ENCODE peak calls at places on chromosomes 2 and 18, in nine cellular contexts. E, C, O, Z, V, X, B, S and W are unnamed samples.

GRCh38 chr2:222433381-222434173 is 9.2 kb downstream of the SGPP2 start:
- DNase-seq in E (no peak), C (no peak), O (no peak), Z (peak), V (no peak), X (no peak), B (no peak), S (no peak), W (no peak)

GRCh38 chr2:186780701-186781316 is 68.2 kb downstream of the ZSWIM2 start:
- DNase-seq in E (peak), C (peak), O (no peak), Z (peak), V (peak), X (no peak), B (no peak), S (no peak), W (peak)

GRCh38 chr18:69365658-69366057 is 35.0 kb upstream of the DOK6 start:
- DNase-seq in E (no peak), C (no peak), O (no peak), Z (no peak), V (no peak), X (no peak), B (no peak), S (no peak), W (no peak)

GRCh38 chr18:57771626-57772025 is 31.5 kb downstream of the ATP8B1 start:
- DNase-seq in E (peak), C (no peak), O (no peak), Z (no peak), V (no peak), X (no peak), B (no peak), S (no peak), W (no peak)

GRCh38 chr2:19456695-19457094 is 98.3 kb upstream of the OSR1 start:
- DNase-seq in E (no peak), C (no peak), O (no peak), Z (no peak), V (no peak), X (no peak), B (no peak), S (no peak), W (no peak)

GRCh38 chr2:24568492-24568891 is 77.4 kb downstream of the NCOA1 start:
- DNase-seq in E (no peak), C (no peak), O (no peak), Z (no peak), V (no peak), X (no peak), B (no peak), S (no peak), W (no peak)

GRCh38 chr2:107687087-107687486 is 139.6 kb upstream of the RGPD4 start:
- DNase-seq in E (peak), C (no peak), O (no peak), Z (peak), V (no peak), X (no peak), B (no peak), S (no peak), W (no peak)

GRCh38 chr2:216713691-216714411 is 18.5 kb upstream of the IGFBP5 start:
- DNase-seq in E (peak), C (peak), O (no peak), Z (no peak), V (no peak), X (peak), B (no peak), S (no peak), W (no peak)